ENCODE peak calls at places on chromosomes 1 and 21, in five cellular contexts. Z is astrocyte of the spinal cord; C is CD4-positive, CD25-positive, alpha-beta regulatory T cell; P is mucosa of gallbladder; X is activated T-helper 9 cell treated with anti-CD3 and anti-CD28 coated beads, Interleukin-2, amount 50 U/mL, for 16 hours. R is an unnamed sample.

GRCh38 chr21:31630062-31630711 is 29.3 kb upstream of the SOD1 start:
- DNase-seq in P (peak), X (no peak), Z (peak), C (no peak), R (peak)

GRCh38 chr1:171984850-171985485 is 143.7 kb downstream of the DNM3 start:
- DNase-seq in C (peak), X (no peak), Z (peak), P (no peak), R (no peak)

GRCh38 chr1:115838805-115839705 is 1.9 kb downstream of the NHLH2 start:
- DNase-seq in P (no peak), C (no peak), X (no peak), Z (no peak), R (no peak)

GRCh38 chr21:46029201-46029924 is 47.8 kb downstream of the COL6A1 start:
- DNase-seq in Z (no peak), P (no peak), X (no peak), C (no peak), R (no peak)

GRCh38 chr1:28297826-28298225 is 31.0 kb upstream of the MED18 start:
- DNase-seq in X (no peak), Z (no peak), P (no peak), C (peak), R (no peak)

GRCh38 chr1:221141059-221141458 is 261.8 kb downstream of the HLX start:
- DNase-seq in C (no peak), Z (no peak), P (no peak), X (no peak), R (no peak)

GRCh38 chr1:224329484-224329841 is 509 bp downstream of the NVL start:
- DNase-seq in P (no peak), Z (no peak), X (no peak), C (no peak), R (no peak)

GRCh38 chr1:226912587-226913176 is 27.4 kb upstream of the COQ8A start:
- DNase-seq in X (no peak), C (peak), Z (peak), P (peak), R (peak)

GRCh38 chr1:18239671-18240070 is 132.1 kb downstream of the IGSF21 start:
- DNase-seq in C (no peak), Z (no peak), X (no peak), P (no peak), R (no peak)

GRCh38 chr21:45309541-45310381 is 22.1 kb upstream of the POFUT2 start:
- DNase-seq in Z (no peak), P (no peak), C (no peak), X (no peak), R (no peak)